ENCODE peak calls at places on chromosomes 6 and 20, in five cellular contexts. One of them, this sample, is unnamed.
A peak's percentile ranks its signal among the peaks of the same experiment; 100 is the strongest.

GRCh38 chr6:159836294-159837140 is 36.4 kb downstream of the PNLDC1 start:
- DNase-seq in adrenal gland: no peak
- DNase-seq in NCI-H2171 treated with DMSO at 0.1 percent for 48 hours: no peak
- DNase-seq in M059J: no peak
- DNase-seq in occipital lobe: peak; percentile 31
- DNase-seq in this sample: no peak

GRCh38 chr6:128307671-128308070 is 212.7 kb downstream of the PTPRK start:
- DNase-seq in adrenal gland: no peak
- DNase-seq in NCI-H2171 treated with DMSO at 0.1 percent for 48 hours: no peak
- DNase-seq in M059J: no peak
- DNase-seq in occipital lobe: no peak
- DNase-seq in this sample: no peak

GRCh38 chr6:139981810-139982550 is 607.5 kb upstream of the CITED2 start:
- DNase-seq in adrenal gland: no peak
- DNase-seq in NCI-H2171 treated with DMSO at 0.1 percent for 48 hours: peak; percentile 94
- DNase-seq in M059J: peak; percentile 89
- DNase-seq in occipital lobe: no peak
- DNase-seq in this sample: peak; percentile 77

GRCh38 chr6:156250593-156250992 is 526.6 kb upstream of the ARID1B start:
- DNase-seq in adrenal gland: no peak
- DNase-seq in NCI-H2171 treated with DMSO at 0.1 percent for 48 hours: no peak
- DNase-seq in M059J: peak; percentile 18
- DNase-seq in occipital lobe: no peak
- DNase-seq in this sample: no peak

GRCh38 chr6:28884423-28885148 is 39.2 kb downstream of the TRIM27 start:
- DNase-seq in adrenal gland: no peak
- DNase-seq in NCI-H2171 treated with DMSO at 0.1 percent for 48 hours: peak; percentile 30
- DNase-seq in M059J: peak; percentile 32
- DNase-seq in occipital lobe: no peak
- DNase-seq in this sample: no peak

GRCh38 chr6:105488521-105489212 is 85.8 kb upstream of the PREP start:
- DNase-seq in adrenal gland: no peak
- DNase-seq in NCI-H2171 treated with DMSO at 0.1 percent for 48 hours: no peak
- DNase-seq in M059J: peak; percentile 58
- DNase-seq in occipital lobe: no peak
- DNase-seq in this sample: no peak

GRCh38 chr20:48523191-48523757 is 304.5 kb downstream of the PREX1 start:
- DNase-seq in adrenal gland: peak; percentile 56
- DNase-seq in NCI-H2171 treated with DMSO at 0.1 percent for 48 hours: no peak
- DNase-seq in M059J: peak; percentile 74
- DNase-seq in occipital lobe: no peak
- DNase-seq in this sample: peak; percentile 72

GRCh38 chr6:89082439-89082838 is 1.9 kb downstream of the PNRC1 start:
- DNase-seq in adrenal gland: no peak
- DNase-seq in NCI-H2171 treated with DMSO at 0.1 percent for 48 hours: no peak
- DNase-seq in M059J: peak; percentile 29
- DNase-seq in occipital lobe: no peak
- DNase-seq in this sample: no peak

GRCh38 chr6:55379895-55380294 is 52.6 kb downstream of the GFRAL start:
- DNase-seq in adrenal gland: no peak
- DNase-seq in NCI-H2171 treated with DMSO at 0.1 percent for 48 hours: no peak
- DNase-seq in M059J: no peak
- DNase-seq in occipital lobe: no peak
- DNase-seq in this sample: no peak

GRCh38 chr6:48744948-48745347 is 634.0 kb upstream of the PTCHD4 start:
- DNase-seq in adrenal gland: no peak
- DNase-seq in NCI-H2171 treated with DMSO at 0.1 percent for 48 hours: no peak
- DNase-seq in M059J: peak; percentile 74
- DNase-seq in occipital lobe: no peak
- DNase-seq in this sample: peak; percentile 41

GRCh38 chr20:4714818-4715217 is 6.9 kb upstream of the PRND start:
- DNase-seq in adrenal gland: no peak
- DNase-seq in NCI-H2171 treated with DMSO at 0.1 percent for 48 hours: no peak
- DNase-seq in M059J: no peak
- DNase-seq in occipital lobe: no peak
- DNase-seq in this sample: no peak

GRCh38 chr20:22491188-22491500 is 93.2 kb downstream of the FOXA2 start:
- DNase-seq in adrenal gland: no peak
- DNase-seq in NCI-H2171 treated with DMSO at 0.1 percent for 48 hours: no peak
- DNase-seq in M059J: no peak
- DNase-seq in occipital lobe: no peak
- DNase-seq in this sample: no peak

GRCh38 chr20:57689745-57690481 is 19.9 kb downstream of the PMEPA1 start:
- DNase-seq in adrenal gland: no peak
- DNase-seq in NCI-H2171 treated with DMSO at 0.1 percent for 48 hours: no peak
- DNase-seq in M059J: no peak
- DNase-seq in occipital lobe: no peak
- DNase-seq in this sample: no peak

GRCh38 chr6:20350215-20350614 is 51.5 kb upstream of the E2F3 start:
- DNase-seq in adrenal gland: no peak
- DNase-seq in NCI-H2171 treated with DMSO at 0.1 percent for 48 hours: no peak
- DNase-seq in M059J: peak; percentile 44
- DNase-seq in occipital lobe: no peak
- DNase-seq in this sample: no peak

GRCh38 chr6:27178001-27178730 is 69.3 kb upstream of the PRSS16 start:
- DNase-seq in adrenal gland: peak; percentile 82
- DNase-seq in NCI-H2171 treated with DMSO at 0.1 percent for 48 hours: peak; percentile 68
- DNase-seq in M059J: peak; percentile 95
- DNase-seq in occipital lobe: no peak
- DNase-seq in this sample: peak; percentile 95

GRCh38 chr6:11938285-11938890 is 73.7 kb upstream of the HIVEP1 start:
- DNase-seq in adrenal gland: no peak
- DNase-seq in NCI-H2171 treated with DMSO at 0.1 percent for 48 hours: no peak
- DNase-seq in M059J: no peak
- DNase-seq in occipital lobe: no peak
- DNase-seq in this sample: peak; percentile 37

This sample was measured in RPMI7951.